ENCODE peak calls at places on chromosomes 5 and 9, in eight cellular contexts. One of them, this sample, is unnamed.

GRCh38 chr5:168288349-168289245 is 2.8 kb upstream of the WWC1 start:
- DNase-seq in hepatocyte: peak
- DNase-seq in GM13976: no peak
- DNase-seq in adrenal gland: peak
- DNase-seq in heart right ventricle: no peak
- DNase-seq in fibroblast of villous mesenchyme: no peak
- DNase-seq in fibroblast of lung: peak
- DNase-seq in RWPE1: peak
- DNase-seq in this sample: no peak

GRCh38 chr9:129596541-129597328 is 24.2 kb downstream of the C9orf50 start:
- DNase-seq in hepatocyte: peak
- DNase-seq in GM13976: no peak
- DNase-seq in adrenal gland: peak
- DNase-seq in heart right ventricle: peak
- DNase-seq in fibroblast of villous mesenchyme: peak
- DNase-seq in fibroblast of lung: peak
- DNase-seq in RWPE1: no peak
- DNase-seq in this sample: peak

GRCh38 chr9:93683331-93684134 is 107.1 kb downstream of the PHF2 start:
- DNase-seq in hepatocyte: no peak
- DNase-seq in GM13976: peak
- DNase-seq in adrenal gland: no peak
- DNase-seq in heart right ventricle: no peak
- DNase-seq in fibroblast of villous mesenchyme: no peak
- DNase-seq in fibroblast of lung: no peak
- DNase-seq in RWPE1: no peak
- DNase-seq in this sample: no peak

GRCh38 chr5:153959134-153959957 is 79.4 kb downstream of the FAM114A2 start:
- DNase-seq in hepatocyte: no peak
- DNase-seq in GM13976: no peak
- DNase-seq in adrenal gland: no peak
- DNase-seq in heart right ventricle: no peak
- DNase-seq in fibroblast of villous mesenchyme: peak
- DNase-seq in fibroblast of lung: peak
- DNase-seq in RWPE1: no peak
- DNase-seq in this sample: no peak

GRCh38 chr5:169805527-169805934 is 168.5 kb downstream of the DOCK2 start:
- DNase-seq in hepatocyte: no peak
- DNase-seq in GM13976: peak
- DNase-seq in adrenal gland: no peak
- DNase-seq in heart right ventricle: no peak
- DNase-seq in fibroblast of villous mesenchyme: no peak
- DNase-seq in fibroblast of lung: peak
- DNase-seq in RWPE1: no peak
- DNase-seq in this sample: no peak

GRCh38 chr5:81787843-81788242 is 36.9 kb upstream of the SSBP2 start:
- DNase-seq in hepatocyte: peak
- DNase-seq in GM13976: no peak
- DNase-seq in adrenal gland: peak
- DNase-seq in heart right ventricle: no peak
- DNase-seq in fibroblast of villous mesenchyme: peak
- DNase-seq in fibroblast of lung: peak
- DNase-seq in RWPE1: no peak
- DNase-seq in this sample: peak

GRCh38 chr5:3350781-3351180 is 244.9 kb upstream of the IRX1 start:
- DNase-seq in hepatocyte: no peak
- DNase-seq in GM13976: no peak
- DNase-seq in adrenal gland: no peak
- DNase-seq in heart right ventricle: no peak
- DNase-seq in fibroblast of villous mesenchyme: no peak
- DNase-seq in fibroblast of lung: no peak
- DNase-seq in RWPE1: no peak
- DNase-seq in this sample: no peak

GRCh38 chr5:120538149-120538548 is 74.0 kb downstream of the PRR16 start:
- DNase-seq in hepatocyte: no peak
- DNase-seq in GM13976: no peak
- DNase-seq in adrenal gland: no peak
- DNase-seq in heart right ventricle: no peak
- DNase-seq in fibroblast of villous mesenchyme: no peak
- DNase-seq in fibroblast of lung: peak
- DNase-seq in RWPE1: peak
- DNase-seq in this sample: no peak

GRCh38 chr9:136001231-136001630 is 40.1 kb upstream of the UBAC1 start:
- DNase-seq in hepatocyte: no peak
- DNase-seq in GM13976: no peak
- DNase-seq in adrenal gland: no peak
- DNase-seq in heart right ventricle: no peak
- DNase-seq in fibroblast of villous mesenchyme: no peak
- DNase-seq in fibroblast of lung: no peak
- DNase-seq in RWPE1: no peak
- DNase-seq in this sample: no peak

GRCh38 chr9:108727580-108728056 is 128.2 kb downstream of the ACTL7B start:
- DNase-seq in hepatocyte: no peak
- DNase-seq in GM13976: no peak
- DNase-seq in adrenal gland: peak
- DNase-seq in heart right ventricle: peak
- DNase-seq in fibroblast of villous mesenchyme: no peak
- DNase-seq in fibroblast of lung: no peak
- DNase-seq in RWPE1: no peak
- DNase-seq in this sample: peak

GRCh38 chr5:160129841-160130240 is 10.6 kb upstream of the PWWP2A start:
- DNase-seq in hepatocyte: no peak
- DNase-seq in GM13976: no peak
- DNase-seq in adrenal gland: no peak
- DNase-seq in heart right ventricle: no peak
- DNase-seq in fibroblast of villous mesenchyme: no peak
- DNase-seq in fibroblast of lung: peak
- DNase-seq in RWPE1: no peak
- DNase-seq in this sample: no peak

GRCh38 chr5:553874-554273 is 29.6 kb upstream of the SLC9A3 start:
- DNase-seq in hepatocyte: peak
- DNase-seq in GM13976: no peak
- DNase-seq in adrenal gland: no peak
- DNase-seq in heart right ventricle: no peak
- DNase-seq in fibroblast of villous mesenchyme: no peak
- DNase-seq in fibroblast of lung: no peak
- DNase-seq in RWPE1: peak
- DNase-seq in this sample: no peak

GRCh38 chr5:40112875-40113274 is 566.8 kb upstream of the PTGER4 start:
- DNase-seq in hepatocyte: no peak
- DNase-seq in GM13976: no peak
- DNase-seq in adrenal gland: no peak
- DNase-seq in heart right ventricle: no peak
- DNase-seq in fibroblast of villous mesenchyme: no peak
- DNase-seq in fibroblast of lung: no peak
- DNase-seq in RWPE1: no peak
- DNase-seq in this sample: no peak

GRCh38 chr9:117546894-117547293 is 132.0 kb upstream of the ASTN2 start:
- DNase-seq in hepatocyte: peak
- DNase-seq in GM13976: peak
- DNase-seq in adrenal gland: peak
- DNase-seq in heart right ventricle: no peak
- DNase-seq in fibroblast of villous mesenchyme: no peak
- DNase-seq in fibroblast of lung: no peak
- DNase-seq in RWPE1: peak
- DNase-seq in this sample: no peak

GRCh38 chr9:35035851-35036701 is 36.3 kb downstream of the VCP start:
- DNase-seq in hepatocyte: no peak
- DNase-seq in GM13976: no peak
- DNase-seq in adrenal gland: peak
- DNase-seq in heart right ventricle: peak
- DNase-seq in fibroblast of villous mesenchyme: peak
- DNase-seq in fibroblast of lung: peak
- DNase-seq in RWPE1: no peak
- DNase-seq in this sample: peak

GRCh38 chr9:131734165-131734610 is 5.7 kb downstream of the RAPGEF1 start:
- DNase-seq in hepatocyte: peak
- DNase-seq in GM13976: no peak
- DNase-seq in adrenal gland: peak
- DNase-seq in heart right ventricle: peak
- DNase-seq in fibroblast of villous mesenchyme: no peak
- DNase-seq in fibroblast of lung: peak
- DNase-seq in RWPE1: no peak
- DNase-seq in this sample: peak

GRCh38 chr9:34493972-34494535 is 28.7 kb downstream of the ENHO start:
- DNase-seq in hepatocyte: peak
- DNase-seq in GM13976: no peak
- DNase-seq in adrenal gland: peak
- DNase-seq in heart right ventricle: peak
- DNase-seq in fibroblast of villous mesenchyme: peak
- DNase-seq in fibroblast of lung: peak
- DNase-seq in RWPE1: peak
- DNase-seq in this sample: peak

DNA sequence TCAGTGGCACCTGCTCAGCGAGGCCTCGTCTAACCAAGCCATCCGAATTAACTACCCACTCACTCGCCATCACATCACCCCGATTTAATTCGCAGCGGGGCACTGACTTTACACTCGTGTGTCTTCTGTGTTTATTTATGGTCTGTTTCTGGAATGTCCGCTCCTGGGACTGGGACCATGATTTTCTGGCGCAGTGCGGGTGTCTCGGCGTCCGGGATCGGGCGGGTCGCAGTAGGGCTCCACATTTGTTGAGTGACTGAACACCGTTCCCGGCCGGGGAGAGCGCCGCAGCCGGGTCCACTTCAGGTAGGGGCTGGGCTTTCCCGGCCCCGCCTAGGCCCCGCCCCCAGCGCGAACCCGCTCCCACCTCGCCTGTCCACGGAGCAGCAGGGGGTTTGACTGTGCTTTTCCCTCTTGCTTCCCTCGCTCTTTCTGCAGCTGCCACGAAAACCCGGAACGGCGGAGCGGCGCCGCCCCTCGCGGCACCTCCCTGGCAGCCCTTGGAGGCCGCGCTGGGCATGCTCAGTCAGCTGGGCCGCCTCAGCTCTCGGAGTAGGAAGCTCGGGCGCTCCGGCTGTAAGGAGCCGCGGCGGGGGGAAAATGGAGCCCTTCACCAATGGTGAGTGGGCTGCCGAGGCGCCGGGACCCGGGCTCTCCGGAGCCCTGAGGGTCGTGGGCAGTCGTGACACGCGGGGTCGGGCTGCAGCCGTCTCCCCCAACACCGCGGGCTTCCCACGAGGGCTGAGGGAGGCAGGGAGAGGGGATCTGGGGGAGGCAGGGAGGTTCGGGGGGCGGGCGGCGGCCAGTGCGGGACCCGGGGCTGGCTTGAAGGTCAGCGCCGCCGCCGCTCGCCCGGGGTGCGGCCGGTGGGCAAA is at the start of gene LNPEP:
- DNase-seq in hepatocyte: peak
- DNase-seq in GM13976: peak
- DNase-seq in adrenal gland: peak
- DNase-seq in heart right ventricle: peak
- DNase-seq in fibroblast of villous mesenchyme: peak
- DNase-seq in fibroblast of lung: peak
- DNase-seq in RWPE1: peak
- DNase-seq in this sample: peak
- TF ChIP-seq CTCF in hepatocyte: no peak
- TF ChIP-seq CTCF in GM13976: no peak
- TF ChIP-seq CTCF in adrenal gland: no peak
- TF ChIP-seq CTCF in heart right ventricle: no peak
- TF ChIP-seq CTCF in fibroblast of villous mesenchyme: no peak
- TF ChIP-seq CTCF in fibroblast of lung: no peak
- TF ChIP-seq CTCF in RWPE1: no peak
- TF ChIP-seq CTCF in this sample: no peak

GRCh38 chr9:10614201-10614870 is 1.5 kb upstream of the PTPRD start:
- DNase-seq in hepatocyte: no peak
- DNase-seq in GM13976: no peak
- DNase-seq in adrenal gland: no peak
- DNase-seq in heart right ventricle: no peak
- DNase-seq in fibroblast of villous mesenchyme: no peak
- DNase-seq in fibroblast of lung: peak
- DNase-seq in RWPE1: no peak
- DNase-seq in this sample: no peak

GRCh38 chr9:10613413-10613812 is 611 bp upstream of the PTPRD start:
- DNase-seq in hepatocyte: peak
- DNase-seq in GM13976: no peak
- DNase-seq in adrenal gland: no peak
- DNase-seq in heart right ventricle: no peak
- DNase-seq in fibroblast of villous mesenchyme: no peak
- DNase-seq in fibroblast of lung: no peak
- DNase-seq in RWPE1: no peak
- DNase-seq in this sample: no peak

GRCh38 chr9:10612649-10613398 is at the start of gene PTPRD:
- DNase-seq in hepatocyte: peak
- DNase-seq in GM13976: peak
- DNase-seq in adrenal gland: peak
- DNase-seq in heart right ventricle: peak
- DNase-seq in fibroblast of villous mesenchyme: peak
- DNase-seq in fibroblast of lung: peak
- DNase-seq in RWPE1: peak
- DNase-seq in this sample: peak
- TF ChIP-seq CTCF in hepatocyte: peak
- TF ChIP-seq CTCF in GM13976: peak
- TF ChIP-seq CTCF in adrenal gland: no peak
- TF ChIP-seq CTCF in heart right ventricle: no peak
- TF ChIP-seq CTCF in fibroblast of villous mesenchyme: no peak
- TF ChIP-seq CTCF in fibroblast of lung: no peak
- TF ChIP-seq CTCF in RWPE1: peak
- TF ChIP-seq CTCF in this sample: peak

DNA sequence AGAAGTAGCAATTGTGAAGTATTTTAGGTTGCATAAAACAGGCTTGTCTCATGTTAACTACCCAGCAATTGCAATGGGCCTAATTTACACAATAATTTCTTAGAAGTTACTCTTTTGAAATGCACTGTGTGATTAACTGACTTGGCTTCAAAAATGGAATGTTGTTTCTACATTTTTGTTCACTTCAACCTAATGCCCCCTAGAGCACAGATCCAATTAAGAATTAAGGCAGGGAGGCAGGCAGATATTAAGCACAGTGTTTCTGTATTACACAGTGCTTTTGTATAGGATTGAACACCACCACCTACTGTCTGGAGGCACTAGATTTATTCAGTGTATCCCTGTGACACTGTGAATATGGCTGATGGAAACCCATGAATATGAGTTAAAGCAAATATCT is 302.1 kb downstream of the FBXL17 start:
- DNase-seq in hepatocyte: no peak
- DNase-seq in GM13976: no peak
- DNase-seq in adrenal gland: no peak
- DNase-seq in heart right ventricle: no peak
- DNase-seq in fibroblast of villous mesenchyme: peak
- DNase-seq in fibroblast of lung: peak
- DNase-seq in RWPE1: no peak
- DNase-seq in this sample: no peak
- TF ChIP-seq CTCF in hepatocyte: no peak
- TF ChIP-seq CTCF in GM13976: no peak
- TF ChIP-seq CTCF in adrenal gland: no peak
- TF ChIP-seq CTCF in heart right ventricle: no peak
- TF ChIP-seq CTCF in fibroblast of villous mesenchyme: no peak
- TF ChIP-seq CTCF in fibroblast of lung: no peak
- TF ChIP-seq CTCF in RWPE1: no peak
- TF ChIP-seq CTCF in this sample: no peak

DNA sequence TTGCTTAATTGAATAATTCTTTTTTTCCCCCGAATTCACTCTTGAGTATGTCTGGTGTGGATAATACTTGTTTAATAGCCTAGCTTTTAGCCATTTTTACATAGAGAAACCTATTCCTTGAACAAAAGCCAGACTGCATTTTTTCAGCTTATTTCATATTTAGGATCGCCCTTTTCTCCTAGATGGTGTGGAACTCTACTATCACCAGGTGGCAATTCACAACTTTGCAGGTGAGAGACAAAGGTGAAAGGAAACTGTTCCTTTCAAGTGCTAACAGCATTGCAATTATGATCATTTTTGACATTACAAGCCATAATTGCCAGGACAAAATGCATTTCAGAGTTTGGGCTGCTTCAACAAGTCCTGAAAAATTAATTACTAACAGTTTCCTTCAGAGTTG is 57.4 kb upstream of the SH3GL2 start:
- DNase-seq in hepatocyte: no peak
- DNase-seq in GM13976: no peak
- DNase-seq in adrenal gland: no peak
- DNase-seq in heart right ventricle: no peak
- DNase-seq in fibroblast of villous mesenchyme: no peak
- DNase-seq in fibroblast of lung: no peak
- DNase-seq in RWPE1: no peak
- DNase-seq in this sample: no peak
- TF ChIP-seq CTCF in hepatocyte: peak
- TF ChIP-seq CTCF in GM13976: no peak
- TF ChIP-seq CTCF in adrenal gland: no peak
- TF ChIP-seq CTCF in heart right ventricle: no peak
- TF ChIP-seq CTCF in fibroblast of villous mesenchyme: no peak
- TF ChIP-seq CTCF in fibroblast of lung: no peak
- TF ChIP-seq CTCF in RWPE1: no peak
- TF ChIP-seq CTCF in this sample: no peak